ENCODE peak calls at places on chromosome 9, in seven cellular contexts. M is Peyer's patch, A is A549, X is IMR-90, B is NB4, P is HCT116, R is GM12878. Y is an unnamed sample.

GRCh38 chr9:97923529-97924108 is 1.3 kb upstream of the TRMO start:
- DNase-seq in M (peak), A (peak), X (peak), B (peak), P (peak), R (peak), Y (peak)

GRCh38 chr9:105082843-105083242 is 154.9 kb upstream of the ABCA1 start:
- DNase-seq in M (no peak), A (no peak), X (no peak), B (no peak), P (no peak), R (no peak), Y (no peak)

GRCh38 chr9:96618209-96619108 is 1.2 kb downstream of the CDC14B start:
- DNase-seq in M (no peak), A (peak), X (peak), B (peak), P (no peak), R (no peak), Y (peak)

GRCh38 chr9:129225815-129226214 is 47.8 kb upstream of the IER5L start:
- DNase-seq in M (peak), A (peak), X (peak), B (peak), P (no peak), R (no peak), Y (peak)

GRCh38 chr9:36023260-36024048 is 13.3 kb upstream of the RECK start:
- DNase-seq in M (peak), A (peak), X (peak), B (peak), P (peak), R (peak), Y (no peak)

GRCh38 chr9:37998881-37999311 is 70.1 kb downstream of the SHB start:
- DNase-seq in M (no peak), A (no peak), X (peak), B (peak), P (peak), R (no peak), Y (no peak)

GRCh38 chr9:34929506-34930102 is 28.5 kb upstream of the PHF24 start:
- DNase-seq in M (no peak), A (peak), X (peak), B (peak), P (peak), R (no peak), Y (no peak)

GRCh38 chr9:72294952-72295351 is 70.1 kb downstream of the ZFAND5 start:
- DNase-seq in M (no peak), A (peak), X (no peak), B (no peak), P (no peak), R (no peak), Y (no peak)

GRCh38 chr9:18857769-18858168 is 175.2 kb downstream of the SAXO1 start:
- DNase-seq in M (no peak), A (no peak), X (peak), B (no peak), P (no peak), R (no peak), Y (no peak)

GRCh38 chr9:83062653-83063527 is at the start of gene RASEF:
- DNase-seq in M (no peak), A (peak), X (no peak), B (no peak), P (no peak), R (no peak), Y (no peak)

GRCh38 chr9:34891386-34891785 is 66.7 kb upstream of the PHF24 start:
- DNase-seq in M (no peak), A (no peak), X (no peak), B (no peak), P (no peak), R (no peak), Y (no peak)

GRCh38 chr9:129343697-129344375 is 165.8 kb upstream of the IER5L start:
- DNase-seq in M (no peak), A (peak), X (no peak), B (peak), P (peak), R (no peak), Y (no peak)

GRCh38 chr9:124029617-124030016 is 18.0 kb downstream of the LHX2 start:
- DNase-seq in M (no peak), A (no peak), X (no peak), B (no peak), P (no peak), R (no peak), Y (no peak)

GRCh38 chr9:1013018-1013417 is 36.6 kb downstream of the DMRT3 start:
- DNase-seq in M (no peak), A (no peak), X (no peak), B (peak), P (no peak), R (no peak), Y (no peak)

GRCh38 chr9:129242971-129243561 is 65.0 kb upstream of the IER5L start:
- DNase-seq in M (no peak), A (no peak), X (peak), B (no peak), P (no peak), R (no peak), Y (no peak)

GRCh38 chr9:120729796-120730195 is 15.5 kb upstream of the MEGF9 start:
- DNase-seq in M (no peak), A (peak), X (no peak), B (peak), P (no peak), R (no peak), Y (no peak)

GRCh38 chr9:85118990-85119755 is 449.6 kb downstream of the NTRK2 start:
- DNase-seq in M (no peak), A (peak), X (no peak), B (no peak), P (no peak), R (no peak), Y (no peak)

GRCh38 chr9:20066120-20066519 is 277.3 kb upstream of the SLC24A2 start:
- DNase-seq in M (no peak), A (no peak), X (no peak), B (no peak), P (no peak), R (no peak), Y (no peak)

GRCh38 chr9:36603006-36603405 is 30.3 kb downstream of the MELK start:
- DNase-seq in M (no peak), A (no peak), X (peak), B (no peak), P (no peak), R (peak), Y (no peak)

GRCh38 chr9:1759901-1760300 is 255.2 kb upstream of the SMARCA2 start:
- DNase-seq in M (no peak), A (no peak), X (no peak), B (no peak), P (no peak), R (no peak), Y (no peak)

GRCh38 chr9:133472753-133473378 is 6.0 kb downstream of the SLC2A6 start:
- DNase-seq in M (no peak), A (no peak), X (no peak), B (no peak), P (no peak), R (no peak), Y (no peak)

GRCh38 chr9:110936719-110937452 is 101.4 kb downstream of the LPAR1 start:
- DNase-seq in M (no peak), A (no peak), X (peak), B (no peak), P (no peak), R (no peak), Y (no peak)

GRCh38 chr9:94772128-94772527 is 45.6 kb downstream of the AOPEP start:
- DNase-seq in M (no peak), A (no peak), X (no peak), B (no peak), P (no peak), R (no peak), Y (no peak)

GRCh38 chr9:21709464-21710058 is 92.9 kb upstream of the MTAP start:
- DNase-seq in M (peak), A (peak), X (peak), B (no peak), P (peak), R (no peak), Y (no peak)

GRCh38 chr9:99000480-99001395 is 57.0 kb downstream of the COL15A1 start:
- DNase-seq in M (peak), A (peak), X (peak), B (peak), P (peak), R (peak), Y (peak)

GRCh38 chr9:15512204-15512603 is 1.4 kb upstream of the PSIP1 start:
- DNase-seq in M (no peak), A (no peak), X (no peak), B (peak), P (no peak), R (no peak), Y (no peak)

GRCh38 chr9:120742951-120743416 is 28.7 kb upstream of the MEGF9 start:
- DNase-seq in M (no peak), A (peak), X (peak), B (peak), P (peak), R (no peak), Y (peak)

GRCh38 chr9:126024581-126025230 is 277.5 kb downstream of the PBX3 start:
- DNase-seq in M (no peak), A (no peak), X (no peak), B (no peak), P (no peak), R (no peak), Y (no peak)

GRCh38 chr9:129650680-129651235 is 8.8 kb upstream of the ASB6 start:
- DNase-seq in M (no peak), A (peak), X (no peak), B (no peak), P (no peak), R (no peak), Y (no peak)

GRCh38 chr9:87672586-87672985 is 53.3 kb upstream of the CTSL start:
- DNase-seq in M (no peak), A (no peak), X (no peak), B (no peak), P (no peak), R (no peak), Y (no peak)

GRCh38 chr9:105449081-105449480 is 1.2 kb downstream of the FSD1L start:
- DNase-seq in M (no peak), A (no peak), X (peak), B (no peak), P (no peak), R (no peak), Y (no peak)

GRCh38 chr9:129803679-129804065 is 688 bp downstream of the TOR1B start:
- DNase-seq in M (no peak), A (no peak), X (no peak), B (peak), P (no peak), R (no peak), Y (no peak)

GRCh38 chr9:127942152-127943010 is 4.7 kb upstream of the DPM2 start:
- DNase-seq in M (peak), A (peak), X (peak), B (peak), P (no peak), R (no peak), Y (peak)

GRCh38 chr9:115167175-115167574 is 49.2 kb upstream of the TNC start:
- DNase-seq in M (no peak), A (no peak), X (peak), B (no peak), P (no peak), R (no peak), Y (peak)

GRCh38 chr9:129069128-129069824 is 11.6 kb upstream of the DOLPP1 start:
- DNase-seq in M (peak), A (no peak), X (no peak), B (peak), P (no peak), R (no peak), Y (no peak)

GRCh38 chr9:104826911-104827310 is 63.0 kb downstream of the NIPSNAP3B start:
- DNase-seq in M (no peak), A (no peak), X (no peak), B (no peak), P (no peak), R (no peak), Y (no peak)

GRCh38 chr9:81969971-81970370 is 18.6 kb upstream of the SPATA31D1 start:
- DNase-seq in M (no peak), A (no peak), X (peak), B (no peak), P (no peak), R (no peak), Y (peak)

GRCh38 chr9:26264709-26265601 is 586.7 kb upstream of the TUSC1 start:
- DNase-seq in M (no peak), A (peak), X (peak), B (no peak), P (no peak), R (no peak), Y (no peak)

DNA sequence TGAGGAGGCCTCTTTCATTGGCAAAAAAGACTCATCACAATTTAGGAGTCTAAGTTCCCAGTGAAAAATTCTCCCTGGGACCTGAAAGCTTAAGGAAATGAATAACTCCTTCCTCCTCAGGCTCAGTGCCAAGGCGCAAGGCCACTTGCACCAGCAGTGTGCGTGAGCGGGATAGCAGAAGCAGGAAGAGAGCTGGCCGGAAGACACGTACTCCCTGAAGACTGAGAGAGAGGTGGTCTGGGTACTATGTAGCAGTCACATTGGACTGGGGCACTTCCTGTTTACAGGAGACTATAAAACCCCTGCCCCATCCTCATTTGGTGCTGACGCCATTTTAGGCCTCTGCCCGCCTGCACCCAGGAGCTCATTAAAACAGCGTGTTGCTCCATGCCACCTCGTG is 66.3 kb upstream of the IL33 start:
- DNase-seq in M (no peak), A (no peak), X (no peak), B (no peak), P (no peak), R (no peak), Y (no peak)
- TF ChIP-seq POLR2A in M (no peak), A (no peak), X (no peak), B (no peak), P (no peak), R (no peak), Y (no peak)

DNA sequence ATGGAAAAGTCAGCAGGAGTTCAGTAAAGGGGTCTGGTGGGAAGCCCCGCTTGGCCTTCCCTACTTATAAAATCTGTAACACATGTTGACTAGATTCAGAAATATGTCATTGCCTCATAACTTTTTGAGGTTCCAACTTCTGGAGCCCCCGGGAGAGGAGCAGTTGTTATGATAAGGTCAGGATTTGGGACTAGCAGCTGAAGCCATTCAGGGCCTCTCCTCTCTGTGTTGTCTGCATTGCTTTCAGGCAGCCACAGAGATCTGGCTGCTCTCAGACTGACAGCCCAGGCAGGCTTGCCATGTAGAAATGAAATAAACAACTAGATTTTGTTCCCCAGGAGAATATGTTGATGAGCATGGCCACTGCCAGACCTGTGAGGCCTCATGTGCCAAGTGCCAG is 167.1 kb downstream of the RFK start:
- DNase-seq in M (no peak), A (no peak), X (no peak), B (no peak), P (no peak), R (no peak), Y (no peak)
- TF ChIP-seq POLR2A in M (no peak), A (no peak), X (no peak), B (no peak), P (no peak), R (no peak), Y (no peak)

DNA sequence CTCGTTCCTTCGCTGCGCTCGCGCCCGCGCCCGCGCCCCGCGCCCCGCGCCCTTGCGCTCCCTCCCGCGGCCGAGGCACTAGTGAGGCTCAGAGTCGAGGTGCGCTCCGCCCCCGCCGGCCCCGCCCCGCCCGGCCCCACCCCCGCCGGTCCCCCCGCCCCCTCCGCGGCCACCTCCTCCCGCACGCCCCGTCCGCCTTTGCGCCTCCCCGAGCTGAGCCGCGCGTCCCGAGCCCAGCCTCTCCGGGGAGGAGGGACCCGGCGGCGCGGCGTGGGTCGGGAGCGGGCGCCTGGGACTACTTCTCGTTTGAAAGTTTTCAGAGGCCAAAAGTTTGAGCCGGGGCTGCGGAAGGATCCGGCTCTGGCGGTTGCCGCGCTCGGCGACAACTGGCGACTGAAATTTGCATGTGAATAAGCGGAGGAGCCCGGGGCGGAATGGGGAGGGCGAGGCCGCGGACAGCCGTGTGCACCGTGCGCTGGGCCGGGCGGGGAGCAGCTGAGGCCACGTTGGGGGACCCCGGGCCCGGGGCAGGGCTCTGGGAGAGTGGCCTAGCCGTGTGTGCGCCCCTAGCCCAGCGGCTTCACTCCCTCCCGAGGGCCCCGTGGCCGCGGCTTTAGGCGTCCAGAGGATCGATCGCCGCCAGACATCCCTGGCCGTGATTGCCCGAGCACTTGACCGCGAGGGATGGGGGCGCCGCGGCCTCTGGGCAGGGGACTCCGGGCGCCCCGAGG is at the start of gene NOTCH1:
- DNase-seq in M (peak), A (peak), X (peak), B (peak), P (peak), R (peak), Y (peak)
- TF ChIP-seq POLR2A in M (no peak), A (peak), X (no peak), B (peak), P (no peak), R (peak), Y (peak)

GRCh38 chr9:134869554-134870310 is 10.9 kb upstream of the FCN2 start:
- DNase-seq in M (no peak), A (no peak), X (no peak), B (no peak), P (no peak), R (no peak), Y (no peak)
- TF ChIP-seq POLR2A in M (no peak), A (no peak), X (no peak), B (no peak), P (no peak), R (no peak), Y (no peak)

GRCh38 chr9:32550609-32551490 is 1.3 kb upstream of the SMIM27 start:
- DNase-seq in M (peak), A (peak), X (peak), B (peak), P (peak), R (peak), Y (peak)
- TF ChIP-seq POLR2A in M (no peak), A (no peak), X (peak), B (peak), P (no peak), R (peak), Y (no peak)

DNA sequence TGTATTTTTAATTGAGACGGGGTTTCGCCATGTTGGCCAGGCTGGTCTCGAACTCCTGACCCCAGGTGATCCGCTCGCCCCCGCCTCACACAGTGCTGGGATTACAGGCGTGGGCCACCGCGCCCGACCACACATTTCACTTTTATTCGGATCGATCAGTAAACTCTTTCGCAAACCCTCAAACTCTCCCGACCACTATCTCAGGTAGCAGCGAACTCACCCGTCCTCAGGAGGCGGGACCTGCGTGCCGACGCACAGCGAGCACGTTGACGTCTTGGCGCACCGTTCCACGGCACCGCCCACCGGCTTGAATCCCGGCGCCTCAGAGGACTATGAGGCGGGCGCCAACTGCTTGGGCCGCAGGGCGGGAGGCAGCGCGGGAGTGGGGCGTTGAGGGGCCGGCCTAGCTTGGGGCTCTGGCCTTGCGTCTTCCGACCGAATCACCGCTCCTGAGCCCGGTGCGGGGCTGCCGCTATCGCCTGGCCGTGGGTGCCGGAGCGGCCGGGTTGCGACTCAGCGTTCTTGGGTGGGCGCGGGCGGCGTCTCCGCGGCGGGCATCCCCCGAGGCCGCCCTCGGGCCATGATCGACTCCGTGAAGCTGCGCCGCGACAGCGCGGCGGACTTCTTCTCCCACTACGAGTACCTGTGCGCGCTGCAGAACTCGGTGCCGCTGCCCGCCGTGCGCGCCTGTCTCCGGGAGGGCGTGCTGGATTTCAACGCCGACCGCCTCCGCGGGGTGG is at the start of gene CEP78:
- DNase-seq in M (peak), A (peak), X (peak), B (peak), P (peak), R (peak), Y (peak)
- TF ChIP-seq POLR2A in M (peak), A (peak), X (peak), B (peak), P (peak), R (peak), Y (peak)

GRCh38 chr9:109440797-109441287 is 57.3 kb downstream of the PTPN3 start:
- DNase-seq in M (peak), A (peak), X (peak), B (peak), P (peak), R (no peak), Y (peak)
- TF ChIP-seq POLR2A in M (no peak), A (no peak), X (no peak), B (no peak), P (no peak), R (no peak), Y (no peak)

Y was measured in H54.